ENCODE peak calls at places on chromosomes 3 and 15, in seven cellular contexts. P, V, J, D, B, T and L are unnamed samples.
A peak's percentile ranks its signal among the peaks of the same experiment; 100 is the strongest.

GRCh38 chr3:45692866-45693265 is 3.7 kb downstream of the SACM1L start:
- DNase-seq in P (no peak), V (no peak), J (no peak), D (no peak), B (no peak), T (no peak), L (no peak)

GRCh38 chr15:34600920-34601319 is 17.5 kb upstream of the GOLGA8B start:
- DNase-seq in P (no peak), V (no peak), J (no peak), D (no peak), B (no peak), T (no peak), L (no peak)

GRCh38 chr3:62737449-62737848 is 137.8 kb downstream of the CADPS start:
- DNase-seq in P (no peak), V (no peak), J (no peak), D (no peak), B (no peak), T (no peak), L (no peak)

GRCh38 chr3:19146685-19147650 is 1.3 kb upstream of the KCNH8 start:
- DNase-seq in P (peak; percentile 25), V (peak; percentile 71), J (peak; percentile 19), D (peak; percentile 76), B (peak; percentile 75), T (no peak), L (peak; percentile 92)

GRCh38 chr15:100572362-100572983 is 29.5 kb downstream of the LINS1 start:
- DNase-seq in P (no peak), V (no peak), J (no peak), D (no peak), B (no peak), T (no peak), L (no peak)

GRCh38 chr15:28107111-28107893 is 8.2 kb upstream of the OCA2 start:
- DNase-seq in P (no peak), V (no peak), J (no peak), D (no peak), B (no peak), T (no peak), L (no peak)

GRCh38 chr3:67790043-67790442 is 135.6 kb upstream of the SUCLG2 start:
- DNase-seq in P (peak; percentile 52), V (peak; percentile 57), J (peak; percentile 23), D (peak; percentile 39), B (peak; percentile 53), T (peak; percentile 27), L (peak; percentile 56)

GRCh38 chr3:45881031-45882022 is 5.0 kb upstream of the CCR9 start:
- DNase-seq in P (no peak), V (no peak), J (no peak), D (peak; percentile 83), B (no peak), T (no peak), L (no peak)

GRCh38 chr3:194572131-194572789 is 61.0 kb downstream of the TMEM44 start:
- DNase-seq in P (peak; percentile 90), V (no peak), J (no peak), D (peak; percentile 84), B (no peak), T (no peak), L (no peak)

GRCh38 chr3:123695152-123695551 is 110.3 kb upstream of the HACD2 start:
- DNase-seq in P (peak; percentile 60), V (no peak), J (no peak), D (no peak), B (no peak), T (no peak), L (no peak)

GRCh38 chr3:103052236-103052830 is 617.5 kb downstream of the ZPLD1 start:
- DNase-seq in P (no peak), V (no peak), J (peak; percentile 21), D (no peak), B (no peak), T (no peak), L (no peak)

GRCh38 chr3:137845161-137845560 is 81.0 kb downstream of the SOX14 start:
- DNase-seq in P (no peak), V (no peak), J (no peak), D (no peak), B (no peak), T (no peak), L (no peak)

GRCh38 chr3:184428561-184429175 is 48.8 kb downstream of the CHRD start:
- DNase-seq in P (no peak), V (no peak), J (no peak), D (no peak), B (no peak), T (no peak), L (no peak)

GRCh38 chr15:68552773-68553172 is 26.0 kb upstream of the CORO2B start:
- DNase-seq in P (no peak), V (no peak), J (no peak), D (no peak), B (no peak), T (no peak), L (no peak)

GRCh38 chr3:67920969-67921368 is 266.6 kb upstream of the SUCLG2 start:
- DNase-seq in P (no peak), V (no peak), J (no peak), D (no peak), B (no peak), T (no peak), L (no peak)

GRCh38 chr3:188229726-188230125 is 75.8 kb downstream of the LPP start:
- DNase-seq in P (peak; percentile 55), V (no peak), J (no peak), D (no peak), B (no peak), T (no peak), L (no peak)

GRCh38 chr3:21912656-21913055 is 161.6 kb upstream of the ZNF385D start:
- DNase-seq in P (no peak), V (no peak), J (no peak), D (no peak), B (no peak), T (no peak), L (no peak)

GRCh38 chr3:125051715-125052581 is 3.8 kb downstream of the HEG1 start:
- DNase-seq in P (no peak), V (no peak), J (no peak), D (no peak), B (no peak), T (peak; percentile 56), L (no peak)

GRCh38 chr3:72745146-72745976 is 102.9 kb downstream of the SHQ1 start:
- DNase-seq in P (no peak), V (no peak), J (no peak), D (peak; percentile 26), B (no peak), T (no peak), L (no peak)

GRCh38 chr15:90022345-90022744 is 21.2 kb downstream of the ZNF710 start:
- DNase-seq in P (no peak), V (no peak), J (no peak), D (no peak), B (no peak), T (no peak), L (no peak)

GRCh38 chr3:87206070-87206469 is 21.0 kb upstream of the CHMP2B start:
- DNase-seq in P (peak; percentile 82), V (no peak), J (no peak), D (no peak), B (no peak), T (no peak), L (no peak)

GRCh38 chr15:26841514-26841913 is 25.3 kb upstream of the GABRA5 start:
- DNase-seq in P (no peak), V (no peak), J (no peak), D (no peak), B (no peak), T (no peak), L (no peak)

GRCh38 chr3:144324061-144324460 is 352.4 kb downstream of the DIPK2A start:
- DNase-seq in P (no peak), V (no peak), J (no peak), D (no peak), B (no peak), T (no peak), L (no peak)

DNA sequence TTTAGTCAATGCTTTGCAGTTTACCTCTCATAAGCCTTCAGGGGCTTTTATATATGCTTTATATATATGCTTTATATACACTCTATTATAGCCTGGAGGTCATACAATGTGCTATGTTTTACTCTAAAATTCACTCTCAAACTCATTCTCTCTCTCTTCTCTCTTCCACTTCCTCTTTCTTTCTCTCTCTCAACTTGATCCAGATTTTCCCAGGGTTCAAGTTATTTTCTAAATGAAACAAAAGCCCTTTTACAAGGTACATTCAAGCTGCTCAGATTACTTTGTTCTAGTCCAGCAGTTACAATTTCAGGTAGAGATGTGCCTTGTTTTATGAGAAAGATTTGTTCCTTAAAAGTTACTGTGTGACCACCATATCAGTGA is 79.6 kb upstream of the ACP3 start:
- DNase-seq in P (no peak), V (no peak), J (no peak), D (no peak), B (no peak), T (no peak), L (no peak)
- TF ChIP-seq YY1 in P (no peak), V (no peak), J (no peak), D (no peak), B (no peak), T (no peak), L (no peak)

GRCh38 chr3:195847061-195847950 is 35.6 kb upstream of the MUC4 start:
- DNase-seq in P (peak; percentile 83), V (no peak), J (peak; percentile 38), D (no peak), B (no peak), T (no peak), L (no peak)
- TF ChIP-seq YY1 in P (no peak), V (no peak), J (no peak), D (no peak), B (no peak), T (no peak), L (no peak)

GRCh38 chr15:58985443-58985842 is 2.0 kb upstream of the RNF111 start:
- DNase-seq in P (peak; percentile 11), V (no peak), J (no peak), D (no peak), B (no peak), T (no peak), L (no peak)

GRCh38 chr15:58987501-58988010 is at the start of gene RNF111:
- DNase-seq in P (peak; percentile 93), V (peak; percentile 89), J (peak; percentile 94), D (peak; percentile 91), B (peak; percentile 46), T (peak; percentile 90), L (peak; percentile 92)

GRCh38 chr15:58987036-58987435 is 427 bp upstream of the RNF111 start:
- DNase-seq in P (peak; percentile 3), V (no peak), J (no peak), D (no peak), B (no peak), T (no peak), L (peak; percentile 32)

GRCh38 chr15:58988011-58988785 is 735 bp downstream of the RNF111 start:
- DNase-seq in P (peak; percentile 62), V (peak; percentile 30), J (no peak), D (peak; percentile 88), B (peak; percentile 19), T (no peak), L (peak; percentile 87)
- TF ChIP-seq YY1 in P (no peak), V (no peak), J (no peak), D (peak; percentile 12), B (no peak), T (peak; percentile 32), L (no peak)

GRCh38 chr3:3619815-3620214 is 179.4 kb upstream of the LRRN1 start:
- DNase-seq in P (no peak), V (no peak), J (no peak), D (no peak), B (no peak), T (no peak), L (no peak)

GRCh38 chr3:3610581-3611298 is 188.5 kb upstream of the LRRN1 start:
- DNase-seq in P (no peak), V (no peak), J (no peak), D (no peak), B (no peak), T (no peak), L (no peak)

GRCh38 chr3:3618624-3619023 is 180.6 kb upstream of the LRRN1 start:
- DNase-seq in P (no peak), V (no peak), J (no peak), D (no peak), B (no peak), T (no peak), L (no peak)

GRCh38 chr3:3615533-3615932 is 183.7 kb upstream of the LRRN1 start:
- DNase-seq in P (no peak), V (no peak), J (no peak), D (no peak), B (no peak), T (no peak), L (no peak)
- TF ChIP-seq YY1 in P (no peak), V (no peak), J (no peak), D (no peak), B (no peak), T (no peak), L (no peak)